ENCODE peak calls at places on chromosome 15, in ten cellular contexts. D is psoas muscle, S is Karpas-422, I is left ventricle myocardium inferior, Z is IMR-90, O is right cardiac atrium, E is thyroid gland, J is body of pancreas, H is aorta, N is heart right ventricle. U is an unnamed sample.

GRCh38 chr15:28110416-28110975 is 11.4 kb upstream of the OCA2 start:
- DNase-seq in D (no peak), J (no peak), S (no peak), E (no peak), H (no peak), O (no peak), Z (no peak), I (no peak), N (no peak), U (no peak)

GRCh38 chr15:79918278-79918677 is 21.5 kb upstream of the MTHFS start:
- DNase-seq in N (no peak), Z (no peak), I (no peak), D (no peak), J (no peak), S (no peak), H (no peak), O (no peak), E (no peak), U (peak)

GRCh38 chr15:28974142-28974541 is 88.4 kb downstream of the APBA2 start:
- DNase-seq in N (no peak), E (no peak), H (no peak), Z (no peak), S (no peak), D (no peak), O (no peak), J (no peak), I (no peak), U (no peak)

GRCh38 chr15:78149805-78150751 is 916 bp downstream of the IDH3A start:
- DNase-seq in O (no peak), I (no peak), S (peak), Z (no peak), D (no peak), N (no peak), E (no peak), J (no peak), H (no peak), U (no peak)

GRCh38 chr15:57312323-57313133 is 63.8 kb upstream of the CGNL1 start:
- DNase-seq in S (no peak), Z (no peak), H (no peak), E (no peak), N (no peak), I (no peak), O (peak), D (no peak), J (no peak), U (no peak)

GRCh38 chr15:34732430-34732829 is 22.4 kb downstream of the GJD2 start:
- DNase-seq in O (no peak), Z (no peak), J (no peak), E (no peak), D (no peak), S (no peak), I (no peak), N (no peak), H (no peak), U (no peak)

GRCh38 chr15:59616390-59616789 is 4.8 kb downstream of the GCNT3 start:
- DNase-seq in Z (no peak), D (no peak), E (peak), S (no peak), O (no peak), H (no peak), N (no peak), I (no peak), J (no peak), U (no peak)

GRCh38 chr15:68042156-68042854 is 11.8 kb upstream of the PIAS1 start:
- DNase-seq in H (no peak), J (no peak), O (no peak), S (no peak), E (no peak), N (no peak), Z (no peak), D (no peak), I (no peak), U (no peak)

GRCh38 chr15:25670025-25670554 is 193.0 kb downstream of the ATP10A start:
- DNase-seq in O (peak), J (no peak), E (no peak), S (no peak), I (peak), D (peak), Z (peak), H (peak), N (peak), U (no peak)

GRCh38 chr15:91936182-91936775 is 82.8 kb downstream of the SLCO3A1 start:
- DNase-seq in E (no peak), O (no peak), S (peak), Z (peak), H (no peak), N (no peak), I (no peak), J (no peak), D (no peak), U (no peak)

GRCh38 chr15:59622289-59622688 is 10.7 kb downstream of the GCNT3 start:
- DNase-seq in S (peak), E (peak), D (no peak), Z (peak), H (no peak), O (peak), I (no peak), J (peak), N (no peak), U (no peak)

GRCh38 chr15:34976073-34976472 is 6.5 kb upstream of the AQR start:
- DNase-seq in S (no peak), J (no peak), D (no peak), O (no peak), H (no peak), E (no peak), I (no peak), Z (no peak), N (no peak), U (no peak)

GRCh38 chr15:48751595-48751994 is 59.3 kb downstream of the CEP152 start:
- DNase-seq in H (no peak), J (no peak), D (no peak), O (no peak), N (no peak), Z (peak), E (no peak), I (no peak), S (no peak), U (no peak)

GRCh38 chr15:88878720-88879184 is 16.6 kb downstream of the HAPLN3 start:
- DNase-seq in O (no peak), S (peak), I (no peak), E (peak), Z (peak), N (no peak), H (no peak), J (peak), D (no peak), U (peak)

GRCh38 chr15:25059698-25060471 is 105.1 kb downstream of the SNRPN start:
- DNase-seq in N (no peak), I (no peak), D (no peak), S (no peak), E (no peak), O (no peak), J (peak), Z (no peak), H (peak), U (no peak)

GRCh38 chr15:92714071-92714456 is 58.5 kb upstream of the FAM174B start:
- DNase-seq in D (no peak), N (no peak), I (no peak), J (no peak), H (no peak), O (peak), E (peak), Z (peak), S (no peak), U (no peak)

GRCh38 chr15:40130799-40131502 is 22.3 kb upstream of the BMF start:
- DNase-seq in Z (no peak), I (no peak), E (no peak), S (no peak), H (no peak), D (no peak), N (no peak), O (no peak), J (no peak), U (no peak)

GRCh38 chr15:79329186-79329611 is 18.3 kb downstream of the TMED3 start:
- DNase-seq in S (no peak), N (no peak), O (no peak), I (no peak), D (no peak), J (no peak), Z (peak), H (no peak), E (no peak), U (no peak)

GRCh38 chr15:96693990-96694517 is 363.6 kb downstream of the NR2F2 start:
- DNase-seq in I (no peak), H (no peak), Z (no peak), D (no peak), N (no peak), S (no peak), O (no peak), E (no peak), J (no peak), U (no peak)

GRCh38 chr15:37107071-37107753 is 6.9 kb upstream of the MEIS2 start:
- DNase-seq in Z (no peak), I (no peak), H (no peak), E (no peak), J (no peak), S (no peak), N (no peak), D (no peak), O (no peak), U (no peak)

GRCh38 chr15:42549052-42549491 is 434 bp downstream of the HAUS2 start:
- DNase-seq in J (no peak), E (peak), S (peak), H (no peak), Z (peak), N (peak), O (no peak), D (no peak), I (no peak), U (no peak)

GRCh38 chr15:56869573-56869972 is 48.9 kb upstream of the TCF12 start:
- DNase-seq in Z (no peak), J (peak), O (peak), I (peak), H (no peak), E (peak), S (peak), D (peak), N (peak), U (no peak)

GRCh38 chr15:85702321-85703230 is 92.1 kb downstream of the KLHL25 start:
- DNase-seq in O (no peak), D (no peak), H (no peak), S (peak), E (no peak), I (no peak), J (no peak), N (no peak), Z (peak), U (peak)

GRCh38 chr15:70023769-70024491 is 73.8 kb downstream of the TLE3 start:
- DNase-seq in Z (peak), N (peak), D (peak), J (peak), O (peak), H (no peak), S (no peak), I (peak), E (peak), U (no peak)

DNA sequence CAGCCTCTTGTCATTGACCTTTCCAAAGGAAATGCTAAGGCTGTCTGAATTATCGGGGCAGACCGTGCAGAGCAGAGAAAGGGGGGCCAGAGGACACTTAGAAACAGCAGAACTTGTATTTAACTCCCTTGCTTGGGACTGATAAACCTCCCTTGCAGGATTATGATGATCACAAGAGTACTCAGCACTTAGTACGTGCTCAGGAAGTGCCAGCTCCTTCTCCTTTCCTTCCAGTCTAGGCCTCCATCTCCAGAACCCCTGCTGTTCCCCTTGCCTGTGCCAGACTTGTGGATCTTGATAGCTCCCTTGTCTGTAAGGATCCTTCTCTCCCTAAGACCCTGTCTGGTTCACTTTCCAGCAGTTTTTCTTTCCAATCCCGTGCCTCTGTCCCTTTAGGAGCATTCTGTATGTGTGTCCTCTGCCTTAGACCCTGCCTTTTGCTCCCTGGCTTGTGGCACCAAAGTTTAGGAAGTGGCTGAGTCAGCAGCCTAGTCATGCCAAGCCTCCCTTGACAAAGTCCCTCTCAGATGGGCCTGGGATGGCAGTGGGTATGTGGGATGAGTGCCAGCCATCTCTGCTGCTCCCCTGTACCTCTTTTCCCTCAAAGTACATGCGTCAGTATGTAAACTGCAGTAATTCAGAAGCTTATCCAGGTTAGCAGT is 795 bp downstream of the SORD start:
- DNase-seq in S (no peak), D (no peak), Z (peak), H (no peak), J (no peak), E (peak), O (no peak), I (no peak), N (no peak), U (no peak)
- H3K27ac ChIP-seq in S (peak), D (peak), Z (no peak), H (no peak), J (peak), E (peak), O (peak), I (peak), N (peak), U (no peak)

GRCh38 chr15:74220475-74221248 is 15.5 kb upstream of the CCDC33 start:
- DNase-seq in O (no peak), Z (no peak), H (no peak), S (no peak), N (no peak), D (no peak), I (no peak), J (no peak), E (peak), U (no peak)

GRCh38 chr15:74222705-74223104 is 13.4 kb upstream of the CCDC33 start:
- DNase-seq in Z (no peak), H (no peak), D (no peak), N (no peak), J (no peak), S (no peak), I (no peak), O (no peak), E (no peak), U (no peak)

GRCh38 chr15:74218172-74218885 is 15.7 kb upstream of the STRA6 start:
- DNase-seq in H (no peak), Z (no peak), S (no peak), J (no peak), N (no peak), O (no peak), E (no peak), I (no peak), D (no peak), U (no peak)

GRCh38 chr15:74222231-74222511 is 14.0 kb upstream of the CCDC33 start:
- DNase-seq in S (no peak), E (no peak), O (no peak), J (no peak), I (no peak), Z (no peak), H (no peak), N (no peak), D (no peak), U (no peak)

GRCh38 chr15:74221399-74222230 is 14.5 kb upstream of the CCDC33 start:
- DNase-seq in O (no peak), N (no peak), S (no peak), D (no peak), I (no peak), J (no peak), H (no peak), E (no peak), Z (no peak), U (no peak)
- H3K27ac ChIP-seq in O (no peak), N (no peak), S (no peak), D (no peak), I (no peak), J (peak), H (no peak), E (no peak), Z (no peak), U (no peak)

GRCh38 chr15:62103431-62103830 is 36.7 kb downstream of the C2CD4A start:
- DNase-seq in H (no peak), Z (no peak), E (no peak), S (no peak), D (no peak), J (no peak), N (no peak), I (no peak), O (no peak), U (no peak)

GRCh38 chr15:62104406-62104805 is 37.6 kb downstream of the C2CD4A start:
- DNase-seq in E (no peak), Z (no peak), O (no peak), S (no peak), N (no peak), H (no peak), D (no peak), I (no peak), J (no peak), U (no peak)

GRCh38 chr15:62094398-62094797 is 27.6 kb downstream of the C2CD4A start:
- DNase-seq in N (no peak), E (no peak), H (no peak), J (no peak), S (no peak), Z (no peak), I (no peak), D (no peak), O (no peak), U (no peak)

GRCh38 chr15:62104846-62105245 is 38.1 kb downstream of the C2CD4A start:
- DNase-seq in O (no peak), N (no peak), H (no peak), S (no peak), J (no peak), I (no peak), Z (no peak), E (no peak), D (no peak), U (no peak)

DNA sequence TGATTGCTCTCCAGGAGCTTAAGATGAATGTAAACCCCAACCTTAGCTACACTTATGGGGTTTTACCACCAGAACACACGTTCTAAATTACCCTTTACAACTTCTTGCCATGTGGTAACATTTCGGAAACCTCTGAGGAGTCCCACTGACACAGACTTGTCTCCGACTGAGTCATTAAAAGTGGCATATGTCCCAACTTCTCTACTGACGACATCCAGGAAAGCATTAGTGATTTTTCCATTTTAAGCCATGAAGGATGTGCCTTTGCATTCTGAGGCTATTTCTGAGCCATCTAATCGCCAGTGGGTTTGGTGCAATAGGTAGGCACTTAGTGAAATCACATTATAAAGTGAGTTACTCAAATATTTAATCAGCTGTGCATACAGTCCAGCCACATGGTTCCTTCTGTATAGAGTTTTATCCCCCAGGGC is 32.4 kb downstream of the C2CD4A start:
- DNase-seq in I (no peak), D (no peak), O (no peak), E (no peak), S (no peak), Z (peak), J (peak), N (no peak), H (no peak), U (no peak)
- H3K27ac ChIP-seq in I (no peak), D (peak), O (no peak), E (no peak), S (no peak), Z (no peak), J (peak), N (no peak), H (no peak), U (no peak)

DNA sequence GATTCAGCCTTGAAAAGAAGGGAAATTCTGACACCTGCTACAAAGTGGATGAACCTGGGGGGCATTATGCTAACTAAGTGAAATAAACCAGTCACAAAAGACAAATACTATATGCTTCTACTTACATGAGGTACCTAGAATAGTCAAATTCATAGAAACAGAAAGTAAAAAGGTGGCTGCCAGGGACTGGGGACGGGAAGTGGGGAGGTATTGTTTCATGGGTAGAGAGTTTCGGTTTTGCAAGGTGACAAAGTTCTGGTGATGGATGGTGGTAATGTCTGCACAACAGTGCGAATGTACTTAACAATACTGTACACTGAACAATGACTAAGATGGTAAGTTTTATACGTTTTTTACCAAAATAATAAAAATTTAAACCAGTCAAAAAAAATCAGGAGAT is 4.8 kb downstream of the IDH2 start:
- DNase-seq in O (no peak), N (no peak), E (no peak), S (peak), I (no peak), J (no peak), D (no peak), H (no peak), Z (no peak), U (peak)
- H3K27ac ChIP-seq in O (no peak), N (peak), E (peak), S (peak), I (peak), J (peak), D (peak), H (no peak), Z (no peak), U (peak)

GRCh38 chr15:64070965-64071851 is 22.4 kb downstream of the CIAO2A start:
- DNase-seq in N (peak), I (no peak), Z (peak), S (no peak), D (peak), E (peak), O (peak), H (no peak), J (peak), U (no peak)
- H3K27ac ChIP-seq in N (peak), I (peak), Z (peak), S (no peak), D (peak), E (peak), O (peak), H (peak), J (peak), U (no peak)

DNA sequence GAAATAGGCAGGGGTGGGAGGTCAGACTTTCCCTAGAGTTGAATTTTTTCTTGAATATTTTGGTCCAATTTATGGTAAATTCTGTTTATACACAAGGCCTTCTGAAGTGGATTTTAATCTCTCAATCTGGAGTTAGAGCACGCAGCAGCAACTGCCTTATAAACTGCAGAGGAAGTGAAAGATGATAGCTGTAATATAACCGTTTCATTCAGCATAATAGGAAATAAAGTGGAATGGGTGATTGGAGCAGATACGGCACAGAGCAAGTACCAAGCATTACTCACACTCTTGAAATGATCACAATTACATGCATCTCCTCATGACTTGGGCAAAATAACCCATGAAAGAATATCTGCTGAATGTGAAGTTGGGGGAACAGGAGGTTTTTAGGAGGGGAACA is 106.8 kb downstream of the ARRDC4 start:
- DNase-seq in D (no peak), N (no peak), H (no peak), J (no peak), I (no peak), O (no peak), S (no peak), E (no peak), Z (peak), U (no peak)
- H3K27ac ChIP-seq in D (no peak), N (no peak), H (no peak), J (no peak), I (no peak), O (no peak), S (no peak), E (no peak), Z (no peak), U (no peak)

DNA sequence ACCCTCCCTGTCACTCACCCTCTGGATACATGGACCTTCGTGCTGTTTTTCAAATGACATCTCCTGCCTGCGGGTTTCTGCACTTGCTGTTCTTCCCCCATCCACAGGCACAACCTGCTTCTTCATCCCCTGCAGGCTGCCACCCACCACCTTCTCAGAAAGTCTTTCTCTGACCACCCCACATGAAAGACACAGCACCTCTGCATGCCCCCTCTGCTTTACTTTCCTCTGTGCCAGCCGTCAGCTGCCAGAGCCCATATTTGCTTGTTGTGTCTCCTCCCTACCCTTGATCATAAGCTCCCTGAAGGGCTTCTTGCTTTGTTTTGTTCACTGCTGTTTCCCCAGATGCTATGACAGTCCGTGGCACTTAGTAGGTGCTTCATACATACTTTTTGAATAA is 32.0 kb downstream of the MYO5C start:
- DNase-seq in N (no peak), E (no peak), I (no peak), O (no peak), H (no peak), D (no peak), S (no peak), Z (no peak), J (no peak), U (no peak)
- H3K27ac ChIP-seq in N (no peak), E (peak), I (no peak), O (no peak), H (no peak), D (no peak), S (no peak), Z (no peak), J (no peak), U (no peak)